ENCODE peak calls at places on chromosomes 11 and 22, in nine cellular contexts. X is PC-3, G is neural progenitor cell, O is GM23248, L is HCT116, R is OCI-LY7, E is hepatocyte, F is GM23338, D is SK-N-SH. S is an unnamed sample.
A peak's percentile ranks its signal among the peaks of the same experiment; 100 is the strongest.

GRCh38 chr11:23509023-23509422 is 648.7 kb upstream of the CCDC179 start:
- DNase-seq in F (no peak), D (no peak), E (no peak), R (no peak), G (no peak), O (peak; percentile 76), X (peak; percentile 77), L (no peak), S (no peak)

GRCh38 chr11:100578966-100579365 is 108.1 kb upstream of the ARHGAP42 start:
- DNase-seq in D (no peak), E (peak; percentile 13), R (no peak), L (no peak), G (no peak), F (peak; percentile 51), X (peak; percentile 79), O (peak; percentile 22), S (no peak)

GRCh38 chr22:20268350-20269012 is 363 bp upstream of the RTN4R start:
- DNase-seq in R (peak; percentile 58), O (peak; percentile 76), L (peak; percentile 8), X (peak; percentile 59), D (peak; percentile 90), E (peak; percentile 91), F (peak; percentile 80), G (peak; percentile 93), S (peak; percentile 36)

GRCh38 chr11:103257360-103257759 is 148.1 kb downstream of the DYNC2H1 start:
- DNase-seq in X (peak; percentile 67), D (peak; percentile 63), E (peak; percentile 17), F (peak; percentile 60), R (no peak), L (peak; percentile 35), O (peak; percentile 30), G (peak; percentile 14), S (no peak)

GRCh38 chr22:28345304-28345703 is 334.3 kb downstream of the TTC28 start:
- DNase-seq in G (no peak), E (no peak), R (no peak), L (no peak), F (peak; percentile 29), D (no peak), X (no peak), O (peak; percentile 59), S (no peak)

GRCh38 chr11:126430581-126431320 is 75.3 kb downstream of the ST3GAL4 start:
- DNase-seq in F (no peak), O (peak; percentile 51), X (peak; percentile 56), L (no peak), E (no peak), G (no peak), R (no peak), D (no peak), S (no peak)

GRCh38 chr11:112174789-112175595 is at the start of gene BCO2:
- DNase-seq in F (peak; percentile 74), R (peak; percentile 30), L (peak; percentile 52), O (peak; percentile 87), G (peak; percentile 87), E (peak; percentile 91), X (peak; percentile 84), D (peak; percentile 79), S (peak; percentile 16)

GRCh38 chr11:94537051-94537600 is 6.6 kb upstream of the FUT4 start:
- DNase-seq in L (no peak), F (no peak), X (peak; percentile 67), E (no peak), R (no peak), G (no peak), O (peak; percentile 74), D (no peak), S (no peak)

GRCh38 chr11:119375629-119376196 is 5.8 kb downstream of the USP2 start:
- DNase-seq in G (peak; percentile 57), L (no peak), X (no peak), E (no peak), D (peak; percentile 45), F (peak; percentile 48), O (peak; percentile 86), R (no peak), S (no peak)

GRCh38 chr11:85951049-85951405 is 95.8 kb downstream of the CCDC83 start:
- DNase-seq in X (no peak), O (no peak), F (no peak), E (no peak), D (no peak), L (no peak), G (no peak), R (no peak), S (no peak)

GRCh38 chr22:42277988-42278776 is 7.7 kb upstream of the TCF20 start:
- DNase-seq in R (no peak), X (no peak), L (no peak), O (no peak), G (peak; percentile 71), E (peak; percentile 54), D (peak; percentile 58), F (no peak), S (peak; percentile 78)

GRCh38 chr22:46619830-46620501 is at the start of gene GRAMD4:
- DNase-seq in L (no peak), G (peak; percentile 55), E (no peak), R (no peak), X (no peak), D (peak; percentile 95), F (no peak), O (peak; percentile 11), S (no peak)

GRCh38 chr22:46618667-46619066 is 1.5 kb upstream of the GRAMD4 start:
- DNase-seq in O (no peak), L (no peak), E (no peak), X (no peak), D (no peak), R (no peak), F (no peak), G (no peak), S (no peak)

GRCh38 chr22:46617250-46618103 is 2.7 kb upstream of the GRAMD4 start:
- DNase-seq in F (no peak), O (peak; percentile 46), L (no peak), E (no peak), D (no peak), R (no peak), X (no peak), G (no peak), S (no peak)

GRCh38 chr22:46619240-46619829 is 851 bp upstream of the GRAMD4 start:
- DNase-seq in G (no peak), D (no peak), O (no peak), E (no peak), R (no peak), F (no peak), X (no peak), L (no peak), S (no peak)

GRCh38 chr22:46618104-46618647 is 2.0 kb upstream of the GRAMD4 start:
- DNase-seq in F (no peak), E (no peak), L (no peak), D (no peak), G (no peak), X (no peak), R (no peak), O (no peak), S (no peak)
- H3K27ac ChIP-seq in F (no peak overlapping the region), E (peak overlapping the region; percentile 83), L (no peak overlapping the region), D (no peak overlapping the region), G (no peak overlapping the region), X (no peak overlapping the region), R (no peak overlapping the region), O (no peak overlapping the region), S (no peak overlapping the region)

GRCh38 chr11:298406-299065 is 790 bp downstream of the IFITM5 start:
- DNase-seq in L (no peak), E (no peak), O (no peak), F (no peak), D (no peak), X (no peak), G (no peak), R (no peak), S (no peak)

GRCh38 chr11:299951-300735 is 817 bp upstream of the IFITM5 start:
- DNase-seq in O (peak; percentile 42), F (peak; percentile 87), L (no peak), D (peak; percentile 66), G (peak; percentile 78), R (no peak), X (no peak), E (peak; percentile 61), S (no peak)

GRCh38 chr11:297666-298405 is 1.5 kb downstream of the IFITM5 start:
- DNase-seq in R (no peak), X (no peak), G (peak; percentile 24), D (no peak), O (peak; percentile 48), E (no peak), L (no peak), F (no peak), S (no peak)

GRCh38 chr11:296976-297665 is 2.2 kb downstream of the IFITM5 start:
- DNase-seq in O (no peak), L (no peak), G (no peak), F (no peak), E (no peak), D (no peak), X (no peak), R (no peak), S (no peak)

GRCh38 chr11:299081-299891 is at the start of gene IFITM5:
- DNase-seq in G (no peak), X (no peak), O (no peak), E (no peak), F (no peak), L (no peak), D (no peak), R (no peak), S (no peak)
- TF ChIP-seq EZH2phosphoT487 in G (no peak), X (no peak), O (no peak), E (no peak), F (no peak), L (no peak), D (no peak), R (no peak), S (no peak)

GRCh38 chr11:691710-692590 is 3.1 kb downstream of the DEAF1 start:
- DNase-seq in X (no peak), L (no peak), E (no peak), G (no peak), F (no peak), R (no peak), D (no peak), O (no peak), S (no peak)
- H3K27ac ChIP-seq in X (no peak overlapping the region), L (no peak overlapping the region), E (no peak overlapping the region), G (no peak overlapping the region), F (no peak overlapping the region), R (no peak overlapping the region), D (no peak overlapping the region), O (no peak overlapping the region), S (peak overlapping the region; percentile 77)

DNA sequence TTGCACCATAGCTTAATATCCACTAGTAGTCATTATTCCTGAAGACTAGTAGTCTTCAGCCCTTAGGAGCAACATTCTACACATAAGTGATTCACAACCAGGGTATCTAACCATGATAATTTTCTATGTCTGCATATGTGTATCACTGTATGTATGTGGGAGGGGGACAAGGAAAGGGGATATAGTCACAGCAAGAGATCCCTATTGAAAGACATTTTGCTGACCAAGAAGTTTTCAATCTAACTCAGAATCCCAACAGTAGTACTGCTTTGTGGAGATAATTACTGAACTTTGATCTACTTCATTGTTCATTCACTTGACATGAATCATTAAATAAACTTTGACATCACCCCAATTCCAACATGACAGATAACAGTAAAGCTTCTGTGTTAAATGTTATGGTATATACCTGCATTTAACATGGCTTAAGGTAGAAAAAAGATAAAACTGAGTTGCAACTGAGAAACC is 10.3 kb downstream of the PIK3C2A start:
- DNase-seq in E (peak; percentile 47), G (no peak), O (peak; percentile 36), L (no peak), X (peak; percentile 76), D (no peak), R (no peak), F (no peak), S (no peak)
- TF ChIP-seq EZH2phosphoT487 in E (peak; percentile 63), G (no peak), O (no peak), L (no peak), X (no peak), D (no peak), R (no peak), F (no peak), S (no peak)

S was measured in MM.1S.